ENCODE peak calls at places on chromosomes 12 and 14, in eight cellular contexts. R is pulmonary artery endothelial cell; Z is HT1080; B is endothelial cell; T is activated T-cell treated with anti-CD3 and anti-CD28 coated beads for 1 hour; E is activated T-helper 9 cell treated with anti-CD3 and anti-CD28 coated beads, Interleukin-2, amount 50 U/mL, for 16 hours; M is mesothelial cell of epicardium; H is omental fat pad. W is an unnamed sample.
A peak's percentile ranks its signal among the peaks of the same experiment; 100 is the strongest.

GRCh38 chr12:56256326-56256960 is 1.7 kb downstream of the ANKRD52 start:
- DNase-seq in R (no peak), Z (peak; percentile 80), B (no peak), T (no peak), E (no peak), M (no peak), H (no peak), W (no peak)

GRCh38 chr12:2531371-2531770 is 263.4 kb upstream of the FKBP4 start:
- DNase-seq in R (no peak), Z (no peak), B (no peak), T (no peak), E (no peak), M (no peak), H (no peak), W (no peak)

GRCh38 chr12:100668939-100669536 is 95.6 kb downstream of the GAS2L3 start:
- DNase-seq in R (peak; percentile 43), Z (peak; percentile 57), B (peak; percentile 89), T (peak; percentile 17), E (no peak), M (peak; percentile 81), H (peak; percentile 65), W (no peak)

GRCh38 chr12:123269395-123269892 is 2.2 kb downstream of the CDK2AP1 start:
- DNase-seq in R (no peak), Z (no peak), B (peak; percentile 80), T (no peak), E (no peak), M (peak; percentile 71), H (no peak), W (no peak)

GRCh38 chr12:6052940-6053329 is 71.5 kb downstream of the VWF start:
- DNase-seq in R (no peak), Z (peak; percentile 22), B (no peak), T (no peak), E (no peak), M (no peak), H (no peak), W (no peak)

GRCh38 chr12:74066476-74066875 is 471.2 kb upstream of the ATXN7L3B start:
- DNase-seq in R (no peak), Z (peak; percentile 67), B (no peak), T (no peak), E (no peak), M (no peak), H (no peak), W (no peak)

GRCh38 chr14:85788834-85789233 is 258.9 kb downstream of the FLRT2 start:
- DNase-seq in R (no peak), Z (no peak), B (no peak), T (no peak), E (no peak), M (no peak), H (no peak), W (no peak)

GRCh38 chr14:76904100-76904739 is 78.0 kb downstream of the LRRC74A start:
- DNase-seq in R (no peak), Z (peak; percentile 66), B (no peak), T (no peak), E (no peak), M (no peak), H (peak; percentile 34), W (no peak)

GRCh38 chr14:75609606-75610476 is 31.4 kb downstream of the FLVCR2 start:
- DNase-seq in R (no peak), Z (no peak), B (no peak), T (no peak), E (no peak), M (no peak), H (no peak), W (no peak)

GRCh38 chr12:120007272-120007671 is 18.2 kb downstream of the BICDL1 start:
- DNase-seq in R (no peak), Z (no peak), B (peak; percentile 4), T (peak; percentile 54), E (peak; percentile 54), M (no peak), H (no peak), W (no peak)

GRCh38 chr14:53715390-53715730 is 241.3 kb downstream of the BMP4 start:
- DNase-seq in R (peak; percentile 81), Z (peak; percentile 27), B (no peak), T (no peak), E (no peak), M (no peak), H (no peak), W (no peak)

GRCh38 chr14:65251213-65251612 is 148.9 kb upstream of the MAX start:
- DNase-seq in R (no peak), Z (peak; percentile 84), B (no peak), T (no peak), E (no peak), M (no peak), H (no peak), W (no peak)

GRCh38 chr14:73232984-73233383 is 4.3 kb upstream of the PAPLN start:
- DNase-seq in R (no peak), Z (no peak), B (no peak), T (no peak), E (no peak), M (no peak), H (no peak), W (no peak)

GRCh38 chr12:54222609-54223008 is 33.8 kb upstream of the SMUG1 start:
- DNase-seq in R (no peak), Z (peak; percentile 95), B (no peak), T (no peak), E (no peak), M (no peak), H (no peak), W (no peak)

GRCh38 chr14:99475179-99475578 is 5.5 kb downstream of the SETD3 start:
- DNase-seq in R (no peak), Z (no peak), B (no peak), T (no peak), E (no peak), M (no peak), H (no peak), W (no peak)

GRCh38 chr12:88242161-88242925 is 100.2 kb downstream of the TMTC3 start:
- DNase-seq in R (peak; percentile 71), Z (peak; percentile 97), B (no peak), T (no peak), E (no peak), M (no peak), H (peak; percentile 22), W (no peak)

GRCh38 chr12:112908548-112908947 is 1.8 kb downstream of the OAS1 start:
- DNase-seq in R (no peak), Z (no peak), B (no peak), T (no peak), E (no peak), M (no peak), H (no peak), W (no peak)

GRCh38 chr12:116604151-116604550 is 45.0 kb downstream of the MAP1LC3B2 start:
- DNase-seq in R (no peak), Z (no peak), B (no peak), T (no peak), E (no peak), M (no peak), H (no peak), W (no peak)

GRCh38 chr12:29783773-29784666 is at the start of gene TMTC1:
- DNase-seq in R (no peak), Z (no peak), B (peak; percentile 76), T (no peak), E (no peak), M (peak; percentile 77), H (no peak), W (no peak)

W was measured in cortex of kidney.